ENCODE peak calls at places on chromosomes 2 and 18, in four cellular contexts. P, N, B and H are unnamed samples.

GRCh38 chr18:58315041-58315440 is 271.0 kb downstream of the NEDD4L start:
- DNase-seq in N (no peak), B (no peak), P (no peak), H (no peak)

GRCh38 chr2:101307503-101307902 is 998 bp downstream of the RNF149 start:
- DNase-seq in P (no peak), N (peak), B (no peak), H (no peak)

GRCh38 chr18:25561923-25562322 is 210.0 kb upstream of the ZNF521 start:
- DNase-seq in B (peak), N (no peak), P (no peak), H (no peak)

GRCh38 chr2:212414699-212415309 is 123.8 kb downstream of the ERBB4 start:
- DNase-seq in B (peak), P (no peak), N (no peak), H (no peak)

GRCh38 chr2:105910497-105911238 is 166.0 kb downstream of the NCK2 start:
- DNase-seq in P (no peak), N (no peak), B (no peak), H (no peak)

GRCh38 chr2:165240927-165241326 is 1.7 kb downstream of the SCN2A start:
- DNase-seq in P (no peak), B (no peak), N (no peak), H (no peak)

GRCh38 chr2:156192468-156192867 is 140.1 kb downstream of the NR4A2 start:
- DNase-seq in P (no peak), B (no peak), N (no peak), H (no peak)

GRCh38 chr2:151410485-151410833 is 757 bp downstream of the RIF1 start:
- DNase-seq in P (no peak), B (no peak), N (no peak), H (no peak)

GRCh38 chr2:188522517-188522916 is 230.8 kb downstream of the GULP1 start:
- DNase-seq in B (no peak), P (no peak), N (no peak), H (no peak)

GRCh38 chr2:119149611-119150010 is 8.9 kb downstream of the C1QL2 start:
- DNase-seq in N (no peak), P (no peak), B (no peak), H (peak)

GRCh38 chr2:3001595-3002184 is 375.9 kb downstream of the EIPR1 start:
- DNase-seq in N (no peak), P (peak), B (peak), H (peak)

GRCh38 chr2:238875531-238876231 is 27.8 kb downstream of the TWIST2 start:
- DNase-seq in N (no peak), P (no peak), B (peak), H (no peak)

GRCh38 chr2:36172828-36173227 is 182.8 kb upstream of the CRIM1 start:
- DNase-seq in P (no peak), N (no peak), B (no peak), H (no peak)

GRCh38 chr2:30255026-30255425 is 23.7 kb downstream of the LBH start:
- DNase-seq in B (no peak), P (no peak), N (no peak), H (no peak)

GRCh38 chr18:57792741-57793629 is 10.1 kb downstream of the ATP8B1 start:
- DNase-seq in N (no peak), P (no peak), B (no peak), H (no peak)

GRCh38 chr2:138428710-138429440 is 72.7 kb upstream of the SPOPL start:
- DNase-seq in B (no peak), N (no peak), P (no peak), H (no peak)

GRCh38 chr2:120869659-120870466 is 134.2 kb downstream of the GLI2 start:
- DNase-seq in B (no peak), N (no peak), P (no peak), H (no peak)

GRCh38 chr2:234771176-234771575 is 180.6 kb upstream of the SH3BP4 start:
- DNase-seq in N (no peak), P (no peak), B (no peak), H (no peak)

GRCh38 chr2:39264733-39265132 is 21.0 kb upstream of the CDKL4 start:
- DNase-seq in N (no peak), P (no peak), B (no peak), H (no peak)

GRCh38 chr2:240913810-240914644 is 7.9 kb downstream of the CROCC2 start:
- DNase-seq in B (peak), P (no peak), N (peak), H (no peak)

GRCh38 chr2:181231151-181231550 is 226.0 kb upstream of the ITGA4 start:
- DNase-seq in N (no peak), B (no peak), P (no peak), H (no peak)

DNA sequence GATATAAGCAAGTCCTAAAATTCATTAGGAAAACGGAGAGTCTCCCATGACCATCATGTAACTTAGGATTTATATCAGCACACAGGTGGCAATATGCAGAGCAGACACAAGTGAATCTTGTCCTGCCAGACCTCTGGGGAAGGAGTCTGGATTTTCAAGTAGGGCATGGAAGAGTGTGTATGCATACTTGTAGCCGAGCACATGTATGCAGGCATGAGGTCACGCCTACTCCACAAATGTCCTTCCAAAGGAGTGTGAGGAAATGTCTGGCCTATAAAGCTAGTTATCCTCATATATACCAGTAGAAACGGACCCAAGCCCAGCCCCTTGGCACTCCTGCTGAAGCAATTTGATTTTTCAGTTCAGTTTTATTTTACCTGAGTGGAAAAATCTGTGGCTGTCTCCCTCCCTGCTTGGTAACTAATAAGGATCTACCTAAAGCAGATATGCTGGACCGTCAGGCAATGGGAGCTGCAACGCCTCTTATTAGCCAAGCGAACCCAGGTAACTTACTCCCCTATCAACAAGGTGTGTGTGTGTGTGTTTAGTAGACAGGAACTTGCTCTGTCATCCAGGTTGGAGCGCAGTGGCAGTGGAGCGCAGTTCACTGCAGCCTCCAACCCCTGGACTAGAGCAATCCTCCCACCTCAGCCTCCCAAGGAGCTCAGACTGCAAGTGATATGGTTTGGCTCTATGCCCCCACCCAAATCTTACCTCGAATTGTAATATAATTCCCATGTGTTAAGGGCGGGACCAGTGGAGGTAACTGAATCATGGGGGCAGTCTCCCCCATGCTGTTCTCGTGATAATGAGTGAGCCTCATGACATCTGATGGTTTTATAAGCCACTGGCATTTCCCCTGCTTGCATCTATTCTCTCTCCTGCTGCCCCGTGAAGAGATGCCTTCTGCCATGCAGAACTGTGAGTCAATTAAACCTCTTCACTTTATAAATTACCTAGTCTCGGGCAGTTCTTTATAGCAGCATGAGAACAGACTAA is 2.8 kb downstream of the STAT1 start:
- DNase-seq in P (no peak), N (no peak), B (no peak), H (no peak)
- H3K4me3 ChIP-seq in P (no peak), N (no peak), B (peak), H (no peak)

GRCh38 chr2:70766357-70767093 is 1.5 kb downstream of the ADD2 start:
- DNase-seq in B (no peak), N (no peak), P (no peak), H (no peak)

GRCh38 chr2:70767094-70767698 is 804 bp downstream of the ADD2 start:
- DNase-seq in B (no peak), N (no peak), P (peak), H (no peak)

GRCh38 chr2:70768585-70769085 is 635 bp upstream of the ADD2 start:
- DNase-seq in N (no peak), B (no peak), P (no peak), H (no peak)

GRCh38 chr2:70769450-70769849 is 1.4 kb upstream of the ADD2 start:
- DNase-seq in P (no peak), N (no peak), B (no peak), H (no peak)

DNA sequence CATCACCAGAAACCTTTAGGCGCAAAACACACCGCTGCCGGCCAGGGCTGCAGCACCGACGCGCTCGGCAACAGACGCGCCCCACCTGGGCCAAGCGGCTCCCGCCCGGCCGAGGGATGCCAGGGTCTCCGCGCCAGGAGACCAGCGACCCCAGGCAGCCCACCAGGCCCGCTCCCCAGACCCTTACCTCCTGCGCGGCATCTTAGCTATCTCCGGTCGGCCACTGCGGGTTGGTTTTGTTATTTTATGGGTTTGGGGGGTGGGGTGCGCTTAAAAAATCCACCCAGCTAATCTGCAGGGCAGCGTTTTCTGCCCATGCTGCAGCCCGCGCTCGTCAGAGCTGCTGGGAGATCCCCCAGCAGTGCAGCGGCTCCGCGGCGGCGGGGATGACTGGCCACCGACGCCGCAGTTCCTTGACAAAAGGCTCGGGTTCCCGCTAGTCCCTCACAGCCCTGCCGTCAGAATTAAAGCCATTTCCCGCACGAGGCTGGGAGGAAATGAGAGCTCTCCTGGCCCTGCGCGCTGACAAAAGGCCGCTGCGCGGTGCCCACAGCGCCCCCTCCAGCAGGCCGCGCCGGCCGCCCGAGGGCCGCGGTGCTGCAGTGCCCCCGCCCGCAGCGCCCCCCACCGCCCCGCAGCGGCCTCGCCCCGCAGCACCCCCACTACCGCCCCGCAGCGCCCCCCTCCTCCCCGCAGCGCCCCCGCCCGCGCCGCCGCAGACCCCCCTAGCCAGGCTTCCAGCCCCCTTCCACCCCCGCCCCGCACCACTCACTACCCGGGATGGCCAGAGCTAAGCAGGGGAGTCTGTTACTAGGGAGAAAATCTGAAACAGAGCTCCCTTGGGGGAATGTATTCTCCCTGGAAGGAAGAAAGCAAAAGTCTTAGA is at the start of gene ADD2:
- DNase-seq in B (peak), N (no peak), P (peak), H (no peak)
- TF ChIP-seq CTCF in B (peak), N (no peak), P (no peak), H (no peak)

GRCh38 chr2:207245526-207245925 is 79.8 kb upstream of the KLF7 start:
- DNase-seq in N (no peak), P (no peak), B (no peak), H (no peak)
- H3K4me3 ChIP-seq in N (no peak), P (no peak), B (no peak), H (no peak)

DNA sequence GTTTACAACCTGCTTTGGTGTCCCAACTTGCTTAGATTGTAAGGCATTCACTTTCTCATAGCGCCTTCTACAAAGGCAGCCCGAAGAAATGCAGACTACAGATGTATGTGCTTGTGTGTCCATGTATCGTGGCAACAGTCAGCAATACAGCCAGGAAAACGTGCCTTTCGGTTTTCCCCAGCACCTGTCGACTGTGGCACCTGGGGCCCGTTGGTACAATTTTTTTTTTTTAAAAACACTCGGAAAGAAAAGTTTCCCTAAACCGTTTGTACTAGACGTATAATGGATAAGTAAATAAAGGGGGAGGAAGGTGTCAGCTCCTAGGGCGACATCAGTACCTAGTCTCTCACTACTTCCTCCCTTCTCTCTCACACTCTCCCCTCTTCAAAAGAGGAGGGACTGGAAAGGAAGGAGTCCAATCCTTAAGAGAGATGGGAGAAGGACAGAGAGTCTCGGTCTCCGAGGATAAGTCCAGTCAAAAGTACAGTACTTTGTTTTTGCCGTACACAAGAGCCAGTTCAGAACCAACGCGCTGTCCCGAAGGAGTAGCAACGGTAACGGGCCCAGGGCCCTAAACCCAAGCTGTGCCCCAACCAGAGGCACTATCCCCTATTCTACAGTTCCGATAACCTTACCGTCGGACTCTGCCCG is 788 bp downstream of the PPP4R3B start:
- DNase-seq in P (peak), N (peak), B (peak), H (no peak)
- TF ChIP-seq CTCF in P (no peak), N (no peak), B (no peak), H (no peak)